ENCODE peak calls at places on chromosomes 5 and 9, in nine cellular contexts. One of them, this sample, is unnamed.

GRCh38 chr9:116156621-116157314 is 3.2 kb downstream of the PAPPA start:
- DNase-seq in left colon: peak; percentile 27
- DNase-seq in fibroblast of villous mesenchyme: peak; percentile 89
- DNase-seq in NCI-H446: peak; percentile 67
- DNase-seq in posterior cingulate gyrus: no peak
- DNase-seq in hepatic stellate cell: peak; percentile 72
- DNase-seq in WERI-Rb-1: peak; percentile 28
- DNase-seq in left ventricle myocardium superior: peak; percentile 83
- DNase-seq in H54: no peak
- DNase-seq in this sample: peak; percentile 94

GRCh38 chr9:100472725-100473261 is at the start of gene TMEFF1:
- DNase-seq in WERI-Rb-1: peak; percentile 93
- DNase-seq in left colon: peak; percentile 26
- DNase-seq in posterior cingulate gyrus: peak; percentile 73
- DNase-seq in fibroblast of villous mesenchyme: peak; percentile 12
- DNase-seq in hepatic stellate cell: peak; percentile 55
- DNase-seq in left ventricle myocardium superior: peak; percentile 61
- DNase-seq in H54: peak; percentile 90
- DNase-seq in NCI-H446: peak; percentile 49
- DNase-seq in this sample: no peak

GRCh38 chr9:94584555-94584954 is 9.1 kb downstream of the FBP2 start:
- DNase-seq in left colon: no peak
- DNase-seq in left ventricle myocardium superior: no peak
- DNase-seq in posterior cingulate gyrus: no peak
- DNase-seq in H54: no peak
- DNase-seq in NCI-H446: no peak
- DNase-seq in hepatic stellate cell: no peak
- DNase-seq in fibroblast of villous mesenchyme: no peak
- DNase-seq in WERI-Rb-1: no peak
- DNase-seq in this sample: no peak

GRCh38 chr5:35087971-35088370 is 40.2 kb upstream of the AGXT2 start:
- DNase-seq in WERI-Rb-1: no peak
- DNase-seq in hepatic stellate cell: peak; percentile 7
- DNase-seq in NCI-H446: no peak
- DNase-seq in posterior cingulate gyrus: no peak
- DNase-seq in fibroblast of villous mesenchyme: peak; percentile 28
- DNase-seq in left ventricle myocardium superior: no peak
- DNase-seq in H54: peak; percentile 10
- DNase-seq in left colon: no peak
- DNase-seq in this sample: peak; percentile 31

GRCh38 chr5:61311056-61311455 is 21.0 kb upstream of the ZSWIM6 start:
- DNase-seq in left ventricle myocardium superior: no peak
- DNase-seq in WERI-Rb-1: no peak
- DNase-seq in posterior cingulate gyrus: no peak
- DNase-seq in left colon: no peak
- DNase-seq in hepatic stellate cell: no peak
- DNase-seq in fibroblast of villous mesenchyme: no peak
- DNase-seq in NCI-H446: no peak
- DNase-seq in H54: no peak
- DNase-seq in this sample: no peak

GRCh38 chr5:91217859-91218258 is 165.3 kb downstream of the ARRDC3 start:
- DNase-seq in posterior cingulate gyrus: no peak
- DNase-seq in left colon: no peak
- DNase-seq in H54: no peak
- DNase-seq in left ventricle myocardium superior: no peak
- DNase-seq in WERI-Rb-1: no peak
- DNase-seq in NCI-H446: no peak
- DNase-seq in hepatic stellate cell: no peak
- DNase-seq in fibroblast of villous mesenchyme: no peak
- DNase-seq in this sample: no peak

GRCh38 chr5:134446938-134447337 is 35.3 kb upstream of the CDKN2AIPNL start:
- DNase-seq in fibroblast of villous mesenchyme: no peak
- DNase-seq in NCI-H446: no peak
- DNase-seq in hepatic stellate cell: no peak
- DNase-seq in H54: no peak
- DNase-seq in left ventricle myocardium superior: no peak
- DNase-seq in left colon: peak; percentile 62
- DNase-seq in WERI-Rb-1: no peak
- DNase-seq in posterior cingulate gyrus: no peak
- DNase-seq in this sample: no peak

GRCh38 chr9:136230365-136230764 is 15.2 kb downstream of the QSOX2 start:
- DNase-seq in NCI-H446: no peak
- DNase-seq in WERI-Rb-1: no peak
- DNase-seq in left ventricle myocardium superior: no peak
- DNase-seq in fibroblast of villous mesenchyme: no peak
- DNase-seq in hepatic stellate cell: no peak
- DNase-seq in posterior cingulate gyrus: no peak
- DNase-seq in left colon: no peak
- DNase-seq in H54: no peak
- DNase-seq in this sample: no peak

GRCh38 chr5:5905186-5905585 is 473.2 kb downstream of the MED10 start:
- DNase-seq in NCI-H446: no peak
- DNase-seq in H54: no peak
- DNase-seq in hepatic stellate cell: no peak
- DNase-seq in fibroblast of villous mesenchyme: no peak
- DNase-seq in posterior cingulate gyrus: no peak
- DNase-seq in WERI-Rb-1: no peak
- DNase-seq in left ventricle myocardium superior: no peak
- DNase-seq in left colon: no peak
- DNase-seq in this sample: no peak

GRCh38 chr5:220008-220407 is 1.9 kb downstream of the SDHA start:
- DNase-seq in NCI-H446: no peak
- DNase-seq in left colon: no peak
- DNase-seq in hepatic stellate cell: no peak
- DNase-seq in fibroblast of villous mesenchyme: peak; percentile 73
- DNase-seq in WERI-Rb-1: no peak
- DNase-seq in posterior cingulate gyrus: no peak
- DNase-seq in H54: no peak
- DNase-seq in left ventricle myocardium superior: no peak
- DNase-seq in this sample: no peak

GRCh38 chr5:58114324-58114723 is 345.6 kb downstream of the PLK2 start:
- DNase-seq in left colon: no peak
- DNase-seq in hepatic stellate cell: peak; percentile 17
- DNase-seq in posterior cingulate gyrus: no peak
- DNase-seq in NCI-H446: no peak
- DNase-seq in WERI-Rb-1: no peak
- DNase-seq in H54: peak; percentile 19
- DNase-seq in left ventricle myocardium superior: no peak
- DNase-seq in fibroblast of villous mesenchyme: no peak
- DNase-seq in this sample: peak; percentile 36

GRCh38 chr5:45741110-45741509 is 44.9 kb upstream of the HCN1 start:
- DNase-seq in left ventricle myocardium superior: no peak
- DNase-seq in left colon: no peak
- DNase-seq in posterior cingulate gyrus: peak; percentile 18
- DNase-seq in hepatic stellate cell: no peak
- DNase-seq in NCI-H446: peak; percentile 93
- DNase-seq in fibroblast of villous mesenchyme: no peak
- DNase-seq in WERI-Rb-1: no peak
- DNase-seq in H54: no peak
- DNase-seq in this sample: no peak

GRCh38 chr5:56244676-56245075 is 11.5 kb upstream of the ANKRD55 start:
- DNase-seq in H54: no peak
- DNase-seq in posterior cingulate gyrus: no peak
- DNase-seq in NCI-H446: no peak
- DNase-seq in fibroblast of villous mesenchyme: peak; percentile 3
- DNase-seq in left ventricle myocardium superior: no peak
- DNase-seq in WERI-Rb-1: no peak
- DNase-seq in left colon: no peak
- DNase-seq in hepatic stellate cell: no peak
- DNase-seq in this sample: no peak

GRCh38 chr9:18442629-18443491 is 31.1 kb upstream of the ADAMTSL1 start:
- DNase-seq in WERI-Rb-1: peak; percentile 78
- DNase-seq in hepatic stellate cell: peak; percentile 58
- DNase-seq in H54: peak; percentile 44
- DNase-seq in left colon: peak; percentile 69
- DNase-seq in fibroblast of villous mesenchyme: peak; percentile 83
- DNase-seq in NCI-H446: peak; percentile 66
- DNase-seq in left ventricle myocardium superior: peak; percentile 74
- DNase-seq in posterior cingulate gyrus: peak; percentile 74
- DNase-seq in this sample: peak; percentile 96

GRCh38 chr5:134328619-134329018 is 38.4 kb downstream of the CDKL3 start:
- DNase-seq in posterior cingulate gyrus: no peak
- DNase-seq in left colon: no peak
- DNase-seq in WERI-Rb-1: no peak
- DNase-seq in H54: no peak
- DNase-seq in fibroblast of villous mesenchyme: no peak
- DNase-seq in left ventricle myocardium superior: no peak
- DNase-seq in hepatic stellate cell: no peak
- DNase-seq in NCI-H446: no peak
- DNase-seq in this sample: peak; percentile 6

GRCh38 chr5:79858097-79858723 is 132.9 kb downstream of the MTX3 start:
- DNase-seq in fibroblast of villous mesenchyme: peak; percentile 58
- DNase-seq in NCI-H446: peak; percentile 80
- DNase-seq in H54: peak; percentile 17
- DNase-seq in left colon: no peak
- DNase-seq in left ventricle myocardium superior: peak; percentile 86
- DNase-seq in hepatic stellate cell: peak; percentile 24
- DNase-seq in posterior cingulate gyrus: peak; percentile 80
- DNase-seq in WERI-Rb-1: peak; percentile 74
- DNase-seq in this sample: peak; percentile 67

GRCh38 chr5:177304392-177305119 is 957 bp downstream of the PRELID1 start:
- DNase-seq in NCI-H446: no peak
- DNase-seq in H54: no peak
- DNase-seq in left ventricle myocardium superior: no peak
- DNase-seq in left colon: peak; percentile 88
- DNase-seq in fibroblast of villous mesenchyme: no peak
- DNase-seq in hepatic stellate cell: no peak
- DNase-seq in WERI-Rb-1: no peak
- DNase-seq in posterior cingulate gyrus: no peak
- DNase-seq in this sample: no peak

GRCh38 chr9:100485196-100485595 is 12.2 kb downstream of the TMEFF1 start:
- DNase-seq in fibroblast of villous mesenchyme: no peak
- DNase-seq in WERI-Rb-1: no peak
- DNase-seq in left colon: no peak
- DNase-seq in H54: no peak
- DNase-seq in hepatic stellate cell: no peak
- DNase-seq in left ventricle myocardium superior: no peak
- DNase-seq in posterior cingulate gyrus: no peak
- DNase-seq in NCI-H446: no peak
- DNase-seq in this sample: no peak

GRCh38 chr9:83491995-83492394 is 46.2 kb downstream of the FRMD3 start:
- DNase-seq in left colon: no peak
- DNase-seq in H54: no peak
- DNase-seq in left ventricle myocardium superior: no peak
- DNase-seq in WERI-Rb-1: peak; percentile 17
- DNase-seq in hepatic stellate cell: no peak
- DNase-seq in posterior cingulate gyrus: no peak
- DNase-seq in fibroblast of villous mesenchyme: no peak
- DNase-seq in NCI-H446: no peak
- DNase-seq in this sample: no peak

GRCh38 chr5:10525124-10525495 is 38.8 kb upstream of the ANKRD33B start:
- DNase-seq in H54: no peak
- DNase-seq in hepatic stellate cell: no peak
- DNase-seq in NCI-H446: no peak
- DNase-seq in WERI-Rb-1: no peak
- DNase-seq in left ventricle myocardium superior: no peak
- DNase-seq in posterior cingulate gyrus: no peak
- DNase-seq in fibroblast of villous mesenchyme: no peak
- DNase-seq in left colon: no peak
- DNase-seq in this sample: no peak

GRCh38 chr5:29214821-29215220 is 1978.7 kb upstream of the CDH6 start:
- DNase-seq in left ventricle myocardium superior: no peak
- DNase-seq in left colon: no peak
- DNase-seq in hepatic stellate cell: no peak
- DNase-seq in NCI-H446: no peak
- DNase-seq in fibroblast of villous mesenchyme: no peak
- DNase-seq in WERI-Rb-1: no peak
- DNase-seq in H54: no peak
- DNase-seq in posterior cingulate gyrus: no peak
- DNase-seq in this sample: peak; percentile 7

GRCh38 chr9:136939996-136940525 is 4.5 kb downstream of the FBXW5 start:
- DNase-seq in left colon: peak; percentile 19
- DNase-seq in left ventricle myocardium superior: peak; percentile 87
- DNase-seq in posterior cingulate gyrus: peak; percentile 52
- DNase-seq in H54: no peak
- DNase-seq in hepatic stellate cell: no peak
- DNase-seq in WERI-Rb-1: no peak
- DNase-seq in fibroblast of villous mesenchyme: no peak
- DNase-seq in NCI-H446: no peak
- DNase-seq in this sample: no peak

GRCh38 chr5:26981750-26982149 is 56.6 kb downstream of the CDH9 start:
- DNase-seq in H54: no peak
- DNase-seq in posterior cingulate gyrus: no peak
- DNase-seq in NCI-H446: no peak
- DNase-seq in WERI-Rb-1: no peak
- DNase-seq in left colon: no peak
- DNase-seq in fibroblast of villous mesenchyme: no peak
- DNase-seq in left ventricle myocardium superior: no peak
- DNase-seq in hepatic stellate cell: no peak
- DNase-seq in this sample: no peak

GRCh38 chr5:1161108-1161831 is 40.1 kb upstream of the SLC6A19 start:
- DNase-seq in H54: peak; percentile 66
- DNase-seq in NCI-H446: no peak
- DNase-seq in left ventricle myocardium superior: no peak
- DNase-seq in WERI-Rb-1: no peak
- DNase-seq in fibroblast of villous mesenchyme: no peak
- DNase-seq in posterior cingulate gyrus: no peak
- DNase-seq in left colon: peak; percentile 74
- DNase-seq in hepatic stellate cell: no peak
- DNase-seq in this sample: no peak

GRCh38 chr5:127824126-127824525 is 120.9 kb downstream of the CCDC192 start:
- DNase-seq in fibroblast of villous mesenchyme: peak; percentile 78
- DNase-seq in left colon: no peak
- DNase-seq in hepatic stellate cell: no peak
- DNase-seq in WERI-Rb-1: no peak
- DNase-seq in posterior cingulate gyrus: no peak
- DNase-seq in NCI-H446: no peak
- DNase-seq in H54: no peak
- DNase-seq in left ventricle myocardium superior: no peak
- DNase-seq in this sample: no peak

GRCh38 chr9:134670851-134671281 is 29.3 kb downstream of the COL5A1 start:
- DNase-seq in hepatic stellate cell: no peak
- DNase-seq in fibroblast of villous mesenchyme: no peak
- DNase-seq in posterior cingulate gyrus: no peak
- DNase-seq in left ventricle myocardium superior: peak; percentile 20
- DNase-seq in H54: no peak
- DNase-seq in WERI-Rb-1: no peak
- DNase-seq in NCI-H446: no peak
- DNase-seq in left colon: no peak
- DNase-seq in this sample: peak; percentile 19

GRCh38 chr5:151236888-151237287 is 13.0 kb upstream of the CCDC69 start:
- DNase-seq in hepatic stellate cell: no peak
- DNase-seq in H54: no peak
- DNase-seq in left colon: no peak
- DNase-seq in fibroblast of villous mesenchyme: no peak
- DNase-seq in left ventricle myocardium superior: no peak
- DNase-seq in posterior cingulate gyrus: no peak
- DNase-seq in NCI-H446: no peak
- DNase-seq in WERI-Rb-1: no peak
- DNase-seq in this sample: no peak

GRCh38 chr9:21395778-21396717 is 10.8 kb upstream of the IFNA2 start:
- DNase-seq in WERI-Rb-1: peak; percentile 55
- DNase-seq in fibroblast of villous mesenchyme: peak; percentile 23
- DNase-seq in posterior cingulate gyrus: peak; percentile 70
- DNase-seq in left colon: no peak
- DNase-seq in left ventricle myocardium superior: peak; percentile 64
- DNase-seq in hepatic stellate cell: no peak
- DNase-seq in NCI-H446: peak; percentile 47
- DNase-seq in H54: peak; percentile 19
- DNase-seq in this sample: peak; percentile 34

GRCh38 chr9:91037511-91038482 is 236.2 kb downstream of the SYK start:
- DNase-seq in NCI-H446: no peak
- DNase-seq in fibroblast of villous mesenchyme: peak; percentile 92
- DNase-seq in left colon: peak; percentile 87
- DNase-seq in posterior cingulate gyrus: no peak
- DNase-seq in hepatic stellate cell: peak; percentile 86
- DNase-seq in H54: peak; percentile 86
- DNase-seq in WERI-Rb-1: no peak
- DNase-seq in left ventricle myocardium superior: no peak
- DNase-seq in this sample: peak; percentile 80

GRCh38 chr5:174503461-174504265 is 220.7 kb upstream of the MSX2 start:
- DNase-seq in H54: peak; percentile 82
- DNase-seq in left colon: peak; percentile 52
- DNase-seq in NCI-H446: no peak
- DNase-seq in hepatic stellate cell: no peak
- DNase-seq in WERI-Rb-1: no peak
- DNase-seq in posterior cingulate gyrus: peak; percentile 44
- DNase-seq in left ventricle myocardium superior: no peak
- DNase-seq in fibroblast of villous mesenchyme: peak; percentile 89
- DNase-seq in this sample: peak; percentile 49

GRCh38 chr5:111996574-111996973 is 239.6 kb upstream of the NREP start:
- DNase-seq in fibroblast of villous mesenchyme: no peak
- DNase-seq in H54: no peak
- DNase-seq in hepatic stellate cell: no peak
- DNase-seq in left colon: no peak
- DNase-seq in left ventricle myocardium superior: no peak
- DNase-seq in WERI-Rb-1: no peak
- DNase-seq in NCI-H446: no peak
- DNase-seq in posterior cingulate gyrus: no peak
- DNase-seq in this sample: no peak

This sample was measured in choroid plexus epithelial cell.